ENCODE peak calls at places on chromosomes 7 and 10, in eight cellular contexts. Q, C, J, I, H, Z, O and F are unnamed samples.

GRCh38 chr7:115561341-115562110 is 469.0 kb downstream of the TFEC start:
- DNase-seq in J (no peak), I (no peak), Z (no peak), C (no peak), H (no peak), O (peak; percentile 15), Q (peak; percentile 79), F (no peak)

GRCh38 chr7:90483236-90483635 is 13.8 kb downstream of the PTTG1IP2 start:
- DNase-seq in H (no peak), C (no peak), J (no peak), Z (no peak), O (no peak), I (no peak), Q (no peak), F (no peak)

GRCh38 chr7:105816270-105816843 is 60.0 kb downstream of the ATXN7L1 start:
- DNase-seq in J (no peak), H (no peak), Q (no peak), C (no peak), O (no peak), I (no peak), Z (no peak), F (no peak)

GRCh38 chr7:71775648-71776047 is 636.5 kb downstream of the CALN1 start:
- DNase-seq in I (no peak), Q (no peak), C (no peak), O (no peak), Z (no peak), H (no peak), J (no peak), F (no peak)

GRCh38 chr10:43863859-43864591 is 215.3 kb upstream of the ZNF32 start:
- DNase-seq in O (peak; percentile 26), I (peak; percentile 44), J (peak; percentile 78), Q (peak; percentile 85), Z (no peak), H (no peak), C (peak; percentile 27), F (no peak)

GRCh38 chr7:141381794-141382453 is 169.3 kb upstream of the AGK start:
- DNase-seq in I (no peak), Z (no peak), J (no peak), O (no peak), C (no peak), H (no peak), Q (no peak), F (no peak)

GRCh38 chr7:42285383-42285824 is 48.4 kb upstream of the GLI3 start:
- DNase-seq in Q (no peak), H (no peak), C (peak; percentile 21), I (no peak), O (no peak), J (no peak), Z (no peak), F (no peak)

GRCh38 chr10:48811917-48812316 is 127.2 kb downstream of the WDFY4 start:
- DNase-seq in Z (no peak), I (no peak), C (no peak), H (no peak), Q (no peak), J (no peak), O (no peak), F (no peak)

GRCh38 chr10:44752451-44753441 is 158.4 kb upstream of the TMEM72 start:
- DNase-seq in O (peak; percentile 79), J (no peak), C (peak; percentile 69), Z (no peak), Q (peak; percentile 95), H (no peak), I (no peak), F (no peak)

GRCh38 chr7:113799896-113800295 is 118.9 kb downstream of the PPP1R3A start:
- DNase-seq in Q (no peak), I (no peak), J (no peak), O (no peak), C (no peak), Z (peak; percentile 28), H (no peak), F (no peak)

GRCh38 chr7:116315293-116315692 is 105.0 kb downstream of the TES start:
- DNase-seq in C (peak; percentile 98), O (no peak), J (no peak), Z (no peak), H (no peak), Q (peak; percentile 68), I (no peak), F (no peak)

GRCh38 chr7:54967384-54967783 is 51.4 kb upstream of the EGFR start:
- DNase-seq in Z (no peak), I (no peak), J (peak; percentile 87), C (peak; percentile 100), O (peak; percentile 10), H (no peak), Q (peak; percentile 40), F (peak; percentile 74)

GRCh38 chr7:15305002-15305600 is 256.7 kb downstream of the AGMO start:
- DNase-seq in Z (no peak), H (peak; percentile 38), Q (peak; percentile 39), C (peak; percentile 33), I (peak; percentile 16), O (peak; percentile 15), J (peak; percentile 49), F (no peak)

GRCh38 chr7:30330134-30331111 is 46.0 kb downstream of the ZNRF2 start:
- DNase-seq in Z (peak; percentile 74), I (no peak), C (no peak), Q (peak; percentile 25), J (no peak), H (no peak), O (no peak), F (no peak)

GRCh38 chr10:1272762-1273161 is 216.6 kb downstream of the WDR37 start:
- DNase-seq in Z (no peak), C (no peak), Q (no peak), H (no peak), J (no peak), I (no peak), O (no peak), F (no peak)

GRCh38 chr7:81688622-81689411 is 81.0 kb downstream of the HGF start:
- DNase-seq in Z (no peak), O (no peak), C (no peak), J (no peak), H (no peak), Q (no peak), I (no peak), F (no peak)

DNA sequence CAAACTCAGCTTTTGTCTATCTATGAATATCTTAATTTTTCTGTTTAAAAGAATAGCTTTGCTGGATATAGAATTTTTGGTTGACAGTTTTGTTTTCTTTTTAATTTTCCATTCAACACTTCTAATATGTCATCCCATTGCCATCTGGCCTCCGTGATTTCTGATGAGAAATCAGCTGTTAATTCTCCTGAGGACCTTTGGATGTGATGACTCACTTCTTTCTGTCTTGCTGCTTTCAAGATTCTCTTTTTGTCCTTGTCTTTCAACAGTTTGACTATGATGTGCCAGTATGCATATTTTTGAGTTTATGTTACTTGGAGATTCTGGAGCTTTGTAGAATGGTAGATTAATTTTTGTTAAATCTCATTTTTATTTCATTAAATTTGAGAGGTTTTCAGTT is 38.4 kb downstream of the ZNF518A start:
- DNase-seq in H (no peak), J (no peak), O (no peak), I (no peak), Q (no peak), C (no peak), Z (no peak), F (no peak)
- H3K9me3 ChIP-seq in H (no peaks in the 10 kb centered on the region), J (peaks cover 4% of the 10 kb centered on the region), O (no peaks in the 10 kb centered on the region), I (peaks cover 75% of the 10 kb centered on the region), Q (peaks cover 4% of the 10 kb centered on the region), C (no peaks in the 10 kb centered on the region), Z (no peaks in the 10 kb centered on the region), F (peaks cover 14% of the 10 kb centered on the region)

GRCh38 chr7:44196450-44196872 is 4.3 kb upstream of the YKT6 start:
- DNase-seq in H (peak; percentile 63), I (no peak), O (no peak), J (peak; percentile 47), Q (peak; percentile 54), C (no peak), Z (no peak), F (no peak)

GRCh38 chr7:44197487-44197886 is 3.3 kb upstream of the YKT6 start:
- DNase-seq in H (no peak), Q (no peak), J (peak; percentile 26), C (no peak), Z (no peak), I (no peak), O (no peak), F (no peak)

GRCh38 chr7:44195901-44196300 is 4.9 kb upstream of the YKT6 start:
- DNase-seq in Q (peak; percentile 14), J (peak; percentile 27), O (no peak), H (no peak), Z (no peak), I (no peak), C (no peak), F (no peak)

GRCh38 chr7:44201813-44202212 is 1.0 kb downstream of the YKT6 start:
- DNase-seq in C (peak; percentile 39), H (no peak), Z (no peak), I (no peak), O (no peak), J (no peak), Q (peak; percentile 11), F (no peak)

GRCh38 chr7:44200699-44201461 is at the start of gene YKT6:
- DNase-seq in Q (peak; percentile 93), Z (peak; percentile 84), C (peak; percentile 97), I (peak; percentile 91), O (peak; percentile 81), H (peak; percentile 95), J (peak; percentile 97), F (peak; percentile 96)
- TF ChIP-seq CTCF in Q (peak; percentile 61), Z (peak; percentile 33), C (peak; percentile 15), I (peak; percentile 68), O (peak; percentile 61), H (peak; percentile 64), J (peak; percentile 42), F (peak; percentile 30)

GRCh38 chr10:50480054-50481007 is 143.4 kb downstream of the SGMS1 start:
- DNase-seq in Q (no peak), J (no peak), H (no peak), C (no peak), Z (no peak), I (no peak), O (no peak), F (no peak)
- H3K9me3 ChIP-seq in Q (no peaks in the 10 kb centered on the region), J (peaks cover 22% of the 10 kb centered on the region), H (no peaks in the 10 kb centered on the region), C (peaks cover 4% of the 10 kb centered on the region), Z (peaks cover 13% of the 10 kb centered on the region), I (peaks cover 19% of the 10 kb centered on the region), O (no peaks in the 10 kb centered on the region), F (no peaks in the 10 kb centered on the region)

GRCh38 chr10:32187686-32188085 is 131.5 kb upstream of the KIF5B start:
- DNase-seq in J (peak; percentile 24), H (no peak), Q (no peak), O (no peak), I (no peak), C (no peak), Z (no peak), F (no peak)

GRCh38 chr10:32190890-32191491 is 134.8 kb upstream of the KIF5B start:
- DNase-seq in J (no peak), I (no peak), O (no peak), H (no peak), C (peak; percentile 27), Z (no peak), Q (peak; percentile 36), F (no peak)

DNA sequence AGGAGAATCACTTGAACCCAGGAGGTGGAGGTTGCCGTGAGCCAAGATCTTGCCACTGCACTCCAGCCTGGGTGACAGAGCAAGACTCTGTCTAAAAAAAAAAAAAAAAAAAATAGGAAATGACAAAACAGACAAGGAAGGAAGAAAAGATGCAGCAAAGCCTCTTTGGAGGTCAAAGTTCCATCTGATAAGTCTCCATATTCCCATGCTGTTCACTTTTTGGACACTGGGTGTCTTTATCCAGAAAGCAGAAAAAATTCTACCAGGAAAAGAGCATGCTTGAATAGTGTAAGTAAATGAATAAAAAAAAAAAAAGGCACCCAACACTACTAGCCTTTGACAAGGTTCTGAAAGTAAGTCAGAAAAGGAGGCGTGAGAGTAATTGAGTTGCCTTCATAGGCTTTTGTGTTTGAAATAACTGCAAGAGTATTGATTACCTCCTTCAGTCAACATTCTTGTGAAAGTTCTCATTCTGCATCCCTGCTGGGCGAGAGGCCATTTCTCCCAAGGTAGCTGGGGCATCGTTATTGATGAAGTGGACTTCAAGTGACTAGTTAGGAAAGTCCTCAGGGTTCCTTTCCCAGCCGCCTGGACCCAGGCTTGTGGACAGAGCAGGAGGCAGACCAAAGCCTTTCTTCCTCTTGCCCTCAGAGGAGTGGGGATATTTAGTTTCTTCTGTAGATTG is 133.3 kb upstream of the KIF5B start:
- DNase-seq in O (no peak), C (no peak), Q (peak; percentile 35), H (no peak), J (peak; percentile 56), Z (no peak), I (no peak), F (no peak)
- TF ChIP-seq CTCF in O (peak; percentile 28), C (no peak), Q (peak; percentile 23), H (no peak), J (peak; percentile 61), Z (no peak), I (no peak), F (no peak)